ENCODE peak calls at places on chromosomes 13 and 19, in four cellular contexts. D, T, S and A are unnamed samples.

GRCh38 chr13:81664872-81665271 is 1323.9 kb upstream of the SPRY2 start:
- DNase-seq in T (no peak), S (no peak), D (no peak), A (no peak)

GRCh38 chr13:97797553-97797952 is 155.9 kb upstream of the IPO5 start:
- DNase-seq in S (no peak), D (no peak), T (no peak), A (no peak)

GRCh38 chr13:83798731-83799130 is 83.5 kb downstream of the SLITRK1 start:
- DNase-seq in S (no peak), D (no peak), T (no peak), A (no peak)

GRCh38 chr19:6521718-6522646 is 8.8 kb upstream of the TNFSF9 start:
- DNase-seq in D (no peak), T (no peak), S (no peak), A (no peak)

GRCh38 chr19:4738734-4739133 is 15.1 kb upstream of the DPP9 start:
- DNase-seq in T (no peak), S (no peak), D (no peak), A (no peak)

GRCh38 chr13:111880185-111880584 is 186.8 kb upstream of the SOX1 start:
- DNase-seq in T (no peak), D (no peak), S (no peak), A (peak; percentile 66)

GRCh38 chr13:59472134-59472533 is 691.6 kb downstream of the DIAPH3 start:
- DNase-seq in T (no peak), S (no peak), D (no peak), A (no peak)

GRCh38 chr13:83221813-83222241 is 660.4 kb downstream of the SLITRK1 start:
- DNase-seq in D (no peak), S (no peak), T (no peak), A (no peak)

GRCh38 chr19:2027361-2027760 is 11.8 kb upstream of the BTBD2 start:
- DNase-seq in T (no peak), S (no peak), D (no peak), A (no peak)

GRCh38 chr13:111008351-111008750 is 93.5 kb upstream of the ANKRD10 start:
- DNase-seq in D (no peak), T (no peak), S (no peak), A (no peak)

GRCh38 chr19:15418112-15418587 is 638 bp downstream of the AKAP8L start:
- DNase-seq in S (peak; percentile 51), D (no peak), T (no peak), A (no peak)

GRCh38 chr19:23996549-23996948 is 81.9 kb downstream of the ZNF726 start:
- DNase-seq in T (no peak), S (no peak), D (no peak), A (no peak)

GRCh38 chr13:95533545-95534135 is 18.9 kb upstream of the CLDN10 start:
- DNase-seq in T (no peak), S (no peak), D (no peak), A (no peak)

GRCh38 chr13:20499986-20500385 is 25.7 kb downstream of the CRYL1 start:
- DNase-seq in T (no peak), D (no peak), S (no peak), A (no peak)

GRCh38 chr13:67146523-67147130 is 83.5 kb downstream of the PCDH9 start:
- DNase-seq in D (no peak), S (no peak), T (no peak), A (no peak)

GRCh38 chr19:55368106-55368505 is 2.2 kb downstream of the IL11 start:
- DNase-seq in T (no peak), S (no peak), D (no peak), A (no peak)

GRCh38 chr13:90416519-90416918 is 931.0 kb upstream of the MIR17HG start:
- DNase-seq in T (peak; percentile 22), D (no peak), S (no peak), A (no peak)

GRCh38 chr13:85631801-85632200 is 167.4 kb downstream of the SLITRK6 start:
- DNase-seq in T (no peak), D (no peak), S (no peak), A (no peak)

GRCh38 chr19:16303755-16304154 is 20.9 kb upstream of the KLF2 start:
- DNase-seq in T (no peak), S (peak; percentile 69), D (peak; percentile 70), A (no peak)

GRCh38 chr13:23509781-23510543 is 60.2 kb upstream of the TNFRSF19 start:
- DNase-seq in S (no peak), D (no peak), T (no peak), A (no peak)

DNA sequence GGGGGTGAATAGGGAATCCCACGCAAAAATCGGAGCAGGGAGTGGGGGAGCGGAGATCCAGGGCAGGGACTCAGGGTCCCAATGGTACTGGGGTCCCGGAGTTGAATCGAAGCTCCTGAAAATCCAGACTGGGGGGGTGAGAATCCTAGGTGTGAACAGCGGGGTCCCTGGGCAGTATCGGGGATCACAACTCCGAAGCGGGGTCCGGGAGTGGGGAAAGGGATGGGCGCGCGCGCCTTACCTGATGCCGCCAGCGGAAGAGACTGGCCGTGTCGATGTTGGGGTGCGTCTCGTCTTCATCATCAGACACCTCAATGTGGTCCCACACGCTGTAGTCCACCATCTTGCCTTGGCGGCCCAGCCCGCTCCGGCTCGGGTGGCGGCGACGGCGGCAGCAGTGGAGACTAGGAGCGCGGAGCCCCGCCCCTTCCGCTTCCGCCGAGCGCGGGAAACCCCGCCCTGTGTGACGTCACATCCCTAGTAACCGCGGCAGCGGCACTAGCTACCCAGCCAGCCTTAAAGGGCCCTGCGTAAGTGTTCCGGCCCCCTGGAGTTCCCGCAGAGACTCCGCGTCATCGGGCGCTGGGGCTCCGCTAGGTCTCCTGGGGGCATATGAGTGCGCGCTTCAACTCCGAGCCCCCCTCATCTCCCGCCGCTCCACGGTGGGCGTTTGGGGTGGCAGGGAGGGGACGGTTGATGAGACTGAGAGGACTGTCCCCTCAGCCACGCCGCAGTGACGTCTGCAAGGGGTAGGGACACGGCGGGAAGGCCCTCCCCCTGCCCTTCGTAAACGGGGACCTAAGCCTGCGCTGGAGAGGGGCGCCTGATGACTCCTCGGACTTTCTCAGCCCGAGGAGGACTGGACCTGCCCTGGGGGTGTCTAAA is at the start of gene CDC37:
- DNase-seq in S (peak; percentile 97), D (peak; percentile 98), T (peak; percentile 94), A (peak; percentile 99)
- TF ChIP-seq POLR2A in S (peak; percentile 73), D (peak; percentile 48), T (peak; percentile 53), A (no peak)

GRCh38 chr19:1008268-1009042 is 8.2 kb downstream of the GRIN3B start:
- DNase-seq in D (no peak), T (no peak), S (no peak), A (no peak)
- TF ChIP-seq POLR2A in D (no peak), T (no peak), S (no peak), A (no peak)

DNA sequence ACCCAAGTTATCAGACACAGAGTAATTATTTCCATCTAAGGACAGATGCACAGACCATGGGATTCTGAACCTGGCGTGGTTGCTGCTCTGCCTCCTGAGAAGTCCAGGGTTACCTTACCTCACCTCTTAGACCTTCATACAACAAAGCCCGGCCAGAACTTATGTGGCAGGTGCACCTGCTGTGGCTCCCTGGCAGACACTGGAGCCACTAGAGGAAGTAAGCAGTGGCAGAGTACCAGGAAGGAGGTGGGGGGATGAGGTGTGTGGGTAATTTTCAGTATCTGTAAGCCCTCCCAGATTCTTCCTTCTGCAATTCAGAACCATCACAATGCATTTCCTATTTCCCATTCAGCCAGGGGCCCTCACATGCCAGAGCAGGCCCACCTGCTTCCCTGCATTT is 106.1 kb upstream of the DOCK9 start:
- DNase-seq in D (no peak), S (no peak), T (no peak), A (no peak)
- TF ChIP-seq POLR2A in D (no peak), S (no peak), T (no peak), A (no peak)

DNA sequence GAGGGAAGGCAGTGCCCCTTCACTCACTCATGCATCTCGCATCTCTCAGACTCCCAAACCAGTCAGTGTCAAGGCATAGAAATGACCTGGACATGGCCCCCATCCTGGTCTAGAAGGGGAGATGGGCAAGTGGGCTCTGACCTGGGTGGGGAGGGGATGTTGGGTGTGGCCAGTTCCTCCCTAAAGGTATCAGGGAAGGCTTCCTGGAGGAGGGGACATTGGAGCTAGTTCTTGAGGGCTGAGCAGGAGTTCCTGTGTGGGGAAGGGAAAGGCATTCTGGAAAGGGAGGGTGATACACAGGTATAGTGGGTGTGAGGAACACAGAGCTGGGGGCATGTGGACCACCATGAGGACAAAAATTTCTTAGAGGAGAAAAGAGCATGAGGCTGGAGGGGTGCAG is 4.0 kb downstream of the IL4I1 start:
- DNase-seq in D (no peak), S (no peak), T (no peak), A (no peak)
- TF ChIP-seq POLR2A in D (no peak), S (no peak), T (no peak), A (no peak)

GRCh38 chr19:45769821-45770191 is 754 bp upstream of the SIX5 start:
- DNase-seq in S (peak; percentile 78), T (no peak), D (peak; percentile 72), A (peak; percentile 63)

GRCh38 chr19:45768644-45769053 is 403 bp downstream of the SIX5 start:
- DNase-seq in D (no peak), T (peak; percentile 61), S (no peak), A (no peak)

GRCh38 chr19:45771331-45771933 is 2.4 kb upstream of the SIX5 start:
- DNase-seq in D (peak; percentile 53), T (no peak), S (peak; percentile 63), A (no peak)

GRCh38 chr19:45769054-45769782 is at the start of gene SIX5:
- DNase-seq in S (peak; percentile 99), D (peak; percentile 99), T (peak; percentile 96), A (peak; percentile 100)

DNA sequence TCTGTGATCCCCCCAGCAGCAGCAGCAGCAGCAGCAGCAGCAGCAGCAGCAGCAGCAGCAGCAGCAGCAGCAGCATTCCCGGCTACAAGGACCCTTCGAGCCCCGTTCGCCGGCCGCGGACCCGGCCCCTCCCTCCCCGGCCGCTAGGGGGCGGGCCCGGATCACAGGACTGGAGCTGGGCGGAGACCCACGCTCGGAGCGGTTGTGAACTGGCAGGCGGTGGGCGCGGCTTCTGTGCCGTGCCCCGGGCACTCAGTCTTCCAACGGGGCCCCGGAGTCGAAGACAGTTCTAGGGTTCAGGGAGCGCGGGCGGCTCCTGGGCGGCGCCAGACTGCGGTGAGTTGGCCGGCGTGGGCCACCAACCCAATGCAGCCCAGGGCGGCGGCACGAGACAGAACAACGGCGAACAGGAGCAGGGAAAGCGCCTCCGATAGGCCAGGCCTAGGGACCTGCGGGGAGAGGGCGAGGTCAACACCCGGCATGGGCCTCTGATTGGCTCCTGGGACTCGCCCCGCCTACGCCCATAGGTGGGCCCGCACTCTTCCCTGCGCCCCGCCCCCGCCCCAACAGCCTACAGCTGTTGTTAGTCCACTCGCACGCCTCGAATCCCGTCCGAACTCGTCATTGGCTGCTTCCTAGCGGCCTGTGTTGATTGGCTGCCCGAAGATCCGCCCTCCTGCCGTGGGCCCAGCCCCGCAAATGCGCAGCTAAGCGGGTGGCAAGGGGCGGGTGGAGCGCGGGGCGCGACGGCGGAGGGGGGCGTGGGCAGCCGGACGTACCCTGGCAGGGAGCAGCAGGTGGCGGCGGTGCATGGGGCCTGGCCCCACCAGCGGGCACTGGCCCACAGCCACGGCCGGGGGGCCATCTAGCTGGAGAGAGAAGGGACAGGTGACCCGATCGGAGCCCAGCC is 1.4 kb upstream of the SIX5 start:
- DNase-seq in D (peak; percentile 96), S (peak; percentile 97), T (peak; percentile 99), A (peak; percentile 96)
- TF ChIP-seq POLR2A in D (peak; percentile 54), S (peak; percentile 20), T (no peak), A (no peak)

GRCh38 chr19:45205810-45206209 is 27.2 kb downstream of the BLOC1S3 start:
- DNase-seq in T (no peak), D (no peak), S (no peak), A (no peak)
- TF ChIP-seq POLR2A in T (no peak), D (no peak), S (no peak), A (no peak)